ENCODE peak calls at places on chromosome 7, in five cellular contexts. P is AG09309; T is stimulated activated CD4-positive, alpha-beta T cell treated with anti-CD3 and anti-CD28 coated beads, Interleukin-1b, Interleukin-23, amount 100 ng/mL, for 4 hours; U is naive thymus-derived CD8-positive, alpha-beta T cell; X is naive thymus-derived CD4-positive, alpha-beta T cell. S is an unnamed sample.

GRCh38 chr7:80858141-80858903 is 60.5 kb downstream of the SEMA3C start:
- DNase-seq in P (no peak), T (no peak), U (no peak), X (no peak), S (no peak)

GRCh38 chr7:91784469-91784868 is 96.0 kb downstream of the MTERF1 start:
- DNase-seq in P (peak), T (no peak), U (no peak), X (no peak), S (peak)

GRCh38 chr7:70131807-70132565 is 533.7 kb downstream of the AUTS2 start:
- DNase-seq in P (no peak), T (no peak), U (no peak), X (no peak), S (no peak)

GRCh38 chr7:150739045-150739432 is 1.8 kb downstream of the GIMAP5 start:
- DNase-seq in P (no peak), T (no peak), U (no peak), X (no peak), S (no peak)

GRCh38 chr7:29563590-29564454 is at the start of gene PRR15:
- DNase-seq in P (no peak), T (no peak), U (no peak), X (no peak), S (no peak)

GRCh38 chr7:148286150-148286549 is 304.4 kb upstream of the C7orf33 start:
- DNase-seq in P (no peak), T (no peak), U (no peak), X (no peak), S (no peak)

GRCh38 chr7:57403601-57404342 is 46.2 kb upstream of the ZNF716 start:
- DNase-seq in P (no peak), T (no peak), U (no peak), X (no peak), S (no peak)

GRCh38 chr7:16060492-16060891 is 360.8 kb downstream of the CRPPA start:
- DNase-seq in P (no peak), T (no peak), U (no peak), X (no peak), S (no peak)

GRCh38 chr7:3003936-3004335 is 39.7 kb downstream of the CARD11 start:
- DNase-seq in P (no peak), T (no peak), U (no peak), X (no peak), S (no peak)

GRCh38 chr7:18638594-18639452 is 143.3 kb downstream of the HDAC9 start:
- DNase-seq in P (peak), T (no peak), U (no peak), X (no peak), S (no peak)

GRCh38 chr7:117098457-117098856 is 145.2 kb downstream of the ST7 start:
- DNase-seq in P (peak), T (no peak), U (no peak), X (no peak), S (peak)

GRCh38 chr7:4286281-4286680 is 395.8 kb upstream of the FOXK1 start:
- DNase-seq in P (no peak), T (no peak), U (no peak), X (no peak), S (no peak)

GRCh38 chr7:80403686-80404241 is 108.1 kb downstream of the GNAT3 start:
- DNase-seq in P (no peak), T (no peak), U (no peak), X (no peak), S (no peak)

GRCh38 chr7:40437498-40437897 is 302.7 kb downstream of the SUGCT start:
- DNase-seq in P (peak), T (no peak), U (no peak), X (no peak), S (peak)

S was measured in smooth muscle cell of the brain vasculature.